ENCODE peak calls at places on chromosomes 7 and 10, in nine cellular contexts. One of them, this sample, is unnamed.

GRCh38 chr7:135661311-135662122 is 797 bp upstream of the STMP1 start:
- DNase-seq in fibroblast of the aortic adventitia: no peak
- DNase-seq in LoVo: no peak
- DNase-seq in RWPE1: peak
- DNase-seq in choroid plexus epithelial cell: no peak
- DNase-seq in activated CD8-positive, alpha-beta memory T cell treated with anti-CD3 and anti-CD28 coated beads for 48 hours: no peak
- DNase-seq in stimulated activated CD4-positive, alpha-beta T cell treated with anti-CD3 and anti-CD28 coated beads, Interleukin-1b, Interleukin-23, amount 100 ng/mL, for 24 hours: no peak
- DNase-seq in LHCN-M2: no peak
- DNase-seq in anterior cingulate cortex: peak
- DNase-seq in this sample: no peak

GRCh38 chr10:110203500-110204455 is 3.6 kb upstream of the MXI1 start:
- DNase-seq in fibroblast of the aortic adventitia: no peak
- DNase-seq in LoVo: peak
- DNase-seq in RWPE1: no peak
- DNase-seq in choroid plexus epithelial cell: no peak
- DNase-seq in activated CD8-positive, alpha-beta memory T cell treated with anti-CD3 and anti-CD28 coated beads for 48 hours: no peak
- DNase-seq in stimulated activated CD4-positive, alpha-beta T cell treated with anti-CD3 and anti-CD28 coated beads, Interleukin-1b, Interleukin-23, amount 100 ng/mL, for 24 hours: no peak
- DNase-seq in LHCN-M2: no peak
- DNase-seq in anterior cingulate cortex: no peak
- DNase-seq in this sample: no peak

GRCh38 chr7:2621061-2621828 is 10.5 kb upstream of the TTYH3 start:
- DNase-seq in fibroblast of the aortic adventitia: peak
- DNase-seq in LoVo: no peak
- DNase-seq in RWPE1: no peak
- DNase-seq in choroid plexus epithelial cell: peak
- DNase-seq in activated CD8-positive, alpha-beta memory T cell treated with anti-CD3 and anti-CD28 coated beads for 48 hours: no peak
- DNase-seq in stimulated activated CD4-positive, alpha-beta T cell treated with anti-CD3 and anti-CD28 coated beads, Interleukin-1b, Interleukin-23, amount 100 ng/mL, for 24 hours: no peak
- DNase-seq in LHCN-M2: no peak
- DNase-seq in anterior cingulate cortex: peak
- DNase-seq in this sample: peak

GRCh38 chr10:15439381-15439837 is 68.3 kb upstream of the FAM171A1 start:
- DNase-seq in fibroblast of the aortic adventitia: peak
- DNase-seq in LoVo: no peak
- DNase-seq in RWPE1: no peak
- DNase-seq in choroid plexus epithelial cell: peak
- DNase-seq in activated CD8-positive, alpha-beta memory T cell treated with anti-CD3 and anti-CD28 coated beads for 48 hours: no peak
- DNase-seq in stimulated activated CD4-positive, alpha-beta T cell treated with anti-CD3 and anti-CD28 coated beads, Interleukin-1b, Interleukin-23, amount 100 ng/mL, for 24 hours: no peak
- DNase-seq in LHCN-M2: peak
- DNase-seq in anterior cingulate cortex: no peak
- DNase-seq in this sample: no peak

GRCh38 chr7:128450409-128450808 is 5.3 kb upstream of the HILPDA start:
- DNase-seq in fibroblast of the aortic adventitia: peak
- DNase-seq in LoVo: no peak
- DNase-seq in RWPE1: no peak
- DNase-seq in choroid plexus epithelial cell: no peak
- DNase-seq in activated CD8-positive, alpha-beta memory T cell treated with anti-CD3 and anti-CD28 coated beads for 48 hours: no peak
- DNase-seq in stimulated activated CD4-positive, alpha-beta T cell treated with anti-CD3 and anti-CD28 coated beads, Interleukin-1b, Interleukin-23, amount 100 ng/mL, for 24 hours: no peak
- DNase-seq in LHCN-M2: no peak
- DNase-seq in anterior cingulate cortex: no peak
- DNase-seq in this sample: no peak

GRCh38 chr10:30437039-30437781 is 3.2 kb downstream of the MAP3K8 start:
- DNase-seq in fibroblast of the aortic adventitia: peak
- DNase-seq in LoVo: no peak
- DNase-seq in RWPE1: no peak
- DNase-seq in choroid plexus epithelial cell: peak
- DNase-seq in activated CD8-positive, alpha-beta memory T cell treated with anti-CD3 and anti-CD28 coated beads for 48 hours: no peak
- DNase-seq in stimulated activated CD4-positive, alpha-beta T cell treated with anti-CD3 and anti-CD28 coated beads, Interleukin-1b, Interleukin-23, amount 100 ng/mL, for 24 hours: no peak
- DNase-seq in LHCN-M2: no peak
- DNase-seq in anterior cingulate cortex: no peak
- DNase-seq in this sample: no peak

GRCh38 chr10:78424721-78425120 is 391.1 kb downstream of the RPS24 start:
- DNase-seq in fibroblast of the aortic adventitia: no peak
- DNase-seq in LoVo: peak
- DNase-seq in RWPE1: peak
- DNase-seq in choroid plexus epithelial cell: peak
- DNase-seq in activated CD8-positive, alpha-beta memory T cell treated with anti-CD3 and anti-CD28 coated beads for 48 hours: no peak
- DNase-seq in stimulated activated CD4-positive, alpha-beta T cell treated with anti-CD3 and anti-CD28 coated beads, Interleukin-1b, Interleukin-23, amount 100 ng/mL, for 24 hours: no peak
- DNase-seq in LHCN-M2: no peak
- DNase-seq in anterior cingulate cortex: no peak
- DNase-seq in this sample: no peak

GRCh38 chr10:33337335-33337854 is 2.9 kb upstream of the NRP1 start:
- DNase-seq in fibroblast of the aortic adventitia: peak
- DNase-seq in LoVo: no peak
- DNase-seq in RWPE1: peak
- DNase-seq in choroid plexus epithelial cell: peak
- DNase-seq in activated CD8-positive, alpha-beta memory T cell treated with anti-CD3 and anti-CD28 coated beads for 48 hours: no peak
- DNase-seq in stimulated activated CD4-positive, alpha-beta T cell treated with anti-CD3 and anti-CD28 coated beads, Interleukin-1b, Interleukin-23, amount 100 ng/mL, for 24 hours: no peak
- DNase-seq in LHCN-M2: peak
- DNase-seq in anterior cingulate cortex: peak
- DNase-seq in this sample: no peak

GRCh38 chr7:5382281-5383041 is 41.2 kb downstream of the TNRC18 start:
- DNase-seq in fibroblast of the aortic adventitia: no peak
- DNase-seq in LoVo: no peak
- DNase-seq in RWPE1: no peak
- DNase-seq in choroid plexus epithelial cell: peak
- DNase-seq in activated CD8-positive, alpha-beta memory T cell treated with anti-CD3 and anti-CD28 coated beads for 48 hours: no peak
- DNase-seq in stimulated activated CD4-positive, alpha-beta T cell treated with anti-CD3 and anti-CD28 coated beads, Interleukin-1b, Interleukin-23, amount 100 ng/mL, for 24 hours: no peak
- DNase-seq in LHCN-M2: no peak
- DNase-seq in anterior cingulate cortex: peak
- DNase-seq in this sample: no peak

GRCh38 chr10:91162495-91163268 is 57.8 kb upstream of the PCGF5 start:
- DNase-seq in fibroblast of the aortic adventitia: peak
- DNase-seq in LoVo: peak
- DNase-seq in RWPE1: peak
- DNase-seq in choroid plexus epithelial cell: peak
- DNase-seq in activated CD8-positive, alpha-beta memory T cell treated with anti-CD3 and anti-CD28 coated beads for 48 hours: peak
- DNase-seq in stimulated activated CD4-positive, alpha-beta T cell treated with anti-CD3 and anti-CD28 coated beads, Interleukin-1b, Interleukin-23, amount 100 ng/mL, for 24 hours: peak
- DNase-seq in LHCN-M2: peak
- DNase-seq in anterior cingulate cortex: peak
- DNase-seq in this sample: peak

GRCh38 chr10:58743466-58744115 is 230.9 kb downstream of the BICC1 start:
- DNase-seq in fibroblast of the aortic adventitia: peak
- DNase-seq in LoVo: no peak
- DNase-seq in RWPE1: no peak
- DNase-seq in choroid plexus epithelial cell: peak
- DNase-seq in activated CD8-positive, alpha-beta memory T cell treated with anti-CD3 and anti-CD28 coated beads for 48 hours: no peak
- DNase-seq in stimulated activated CD4-positive, alpha-beta T cell treated with anti-CD3 and anti-CD28 coated beads, Interleukin-1b, Interleukin-23, amount 100 ng/mL, for 24 hours: no peak
- DNase-seq in LHCN-M2: peak
- DNase-seq in anterior cingulate cortex: no peak
- DNase-seq in this sample: no peak

GRCh38 chr10:77710759-77711682 is 73.4 kb upstream of the KCNMA1 start:
- DNase-seq in fibroblast of the aortic adventitia: peak
- DNase-seq in LoVo: peak
- DNase-seq in RWPE1: peak
- DNase-seq in choroid plexus epithelial cell: peak
- DNase-seq in activated CD8-positive, alpha-beta memory T cell treated with anti-CD3 and anti-CD28 coated beads for 48 hours: peak
- DNase-seq in stimulated activated CD4-positive, alpha-beta T cell treated with anti-CD3 and anti-CD28 coated beads, Interleukin-1b, Interleukin-23, amount 100 ng/mL, for 24 hours: peak
- DNase-seq in LHCN-M2: peak
- DNase-seq in anterior cingulate cortex: peak
- DNase-seq in this sample: peak

GRCh38 chr7:73967832-73968295 is 60.1 kb upstream of the ELN start:
- DNase-seq in fibroblast of the aortic adventitia: no peak
- DNase-seq in LoVo: no peak
- DNase-seq in RWPE1: no peak
- DNase-seq in choroid plexus epithelial cell: no peak
- DNase-seq in activated CD8-positive, alpha-beta memory T cell treated with anti-CD3 and anti-CD28 coated beads for 48 hours: no peak
- DNase-seq in stimulated activated CD4-positive, alpha-beta T cell treated with anti-CD3 and anti-CD28 coated beads, Interleukin-1b, Interleukin-23, amount 100 ng/mL, for 24 hours: no peak
- DNase-seq in LHCN-M2: no peak
- DNase-seq in anterior cingulate cortex: no peak
- DNase-seq in this sample: peak

GRCh38 chr7:41858196-41858595 is 155.3 kb upstream of the INHBA start:
- DNase-seq in fibroblast of the aortic adventitia: peak
- DNase-seq in LoVo: no peak
- DNase-seq in RWPE1: no peak
- DNase-seq in choroid plexus epithelial cell: peak
- DNase-seq in activated CD8-positive, alpha-beta memory T cell treated with anti-CD3 and anti-CD28 coated beads for 48 hours: no peak
- DNase-seq in stimulated activated CD4-positive, alpha-beta T cell treated with anti-CD3 and anti-CD28 coated beads, Interleukin-1b, Interleukin-23, amount 100 ng/mL, for 24 hours: no peak
- DNase-seq in LHCN-M2: no peak
- DNase-seq in anterior cingulate cortex: no peak
- DNase-seq in this sample: no peak